ENCODE peak calls at places on chromosomes 3 and 15, in eight cellular contexts. I is sigmoid colon, V is AG09309, E is BJ, Q is Peyer's patch, P is right atrium auricular region, U is left lung, H is type B pancreatic cell. N is an unnamed sample.

GRCh38 chr15:62453356-62453755 is 288.3 kb upstream of the C2CD4B start:
- DNase-seq in H (no peak), V (no peak), P (no peak), I (no peak), U (no peak), Q (no peak), E (no peak), N (no peak)

GRCh38 chr15:82047493-82048446 is 2.0 kb upstream of the MEX3B start:
- DNase-seq in E (no peak), P (no peak), U (peak), V (no peak), I (no peak), H (no peak), Q (no peak), N (peak)

GRCh38 chr3:192830279-192831110 is 87.2 kb downstream of the MB21D2 start:
- DNase-seq in H (no peak), V (no peak), Q (no peak), E (no peak), I (no peak), U (no peak), P (no peak), N (no peak)

GRCh38 chr3:53796161-53796560 is 50.1 kb downstream of the CHDH start:
- DNase-seq in U (no peak), I (no peak), V (no peak), E (no peak), H (no peak), P (no peak), Q (no peak), N (no peak)

GRCh38 chr3:48140284-48140683 is 47.9 kb downstream of the CDC25A start:
- DNase-seq in E (no peak), I (no peak), P (no peak), H (no peak), Q (no peak), U (no peak), V (no peak), N (no peak)

GRCh38 chr3:42127226-42127625 is 36.1 kb downstream of the TRAK1 start:
- DNase-seq in H (no peak), P (no peak), U (no peak), I (no peak), E (no peak), V (no peak), Q (no peak), N (no peak)

GRCh38 chr3:71185733-71186455 is 397.6 kb downstream of the FOXP1 start:
- DNase-seq in I (no peak), Q (peak), U (no peak), P (no peak), E (no peak), H (no peak), V (no peak), N (no peak)

GRCh38 chr3:112568642-112569041 is 6.8 kb downstream of the SLC35A5 start:
- DNase-seq in V (no peak), E (no peak), I (no peak), Q (no peak), P (no peak), H (no peak), U (no peak), N (no peak)

GRCh38 chr3:183513046-183513706 is 42.3 kb downstream of the KLHL6 start:
- DNase-seq in E (no peak), Q (peak), P (no peak), I (no peak), U (peak), V (no peak), H (no peak), N (no peak)

GRCh38 chr3:42247576-42248027 is 18.4 kb downstream of the CCK start:
- DNase-seq in V (peak), E (no peak), P (no peak), I (no peak), Q (peak), H (no peak), U (no peak), N (peak)

GRCh38 chr15:28014623-28015200 is 84.4 kb downstream of the OCA2 start:
- DNase-seq in Q (no peak), P (no peak), H (no peak), I (no peak), E (no peak), U (no peak), V (no peak), N (no peak)

GRCh38 chr3:34938784-34939183 is 700.5 kb upstream of the ARPP21 start:
- DNase-seq in V (no peak), E (no peak), H (no peak), Q (no peak), P (no peak), I (no peak), U (no peak), N (no peak)

GRCh38 chr15:31336943-31337295 is 10.3 kb downstream of the KLF13 start:
- DNase-seq in P (no peak), H (no peak), E (no peak), I (no peak), U (peak), V (no peak), Q (no peak), N (no peak)

GRCh38 chr3:152826476-152826875 is 8.5 kb upstream of the P2RY1 start:
- DNase-seq in Q (no peak), H (no peak), V (no peak), I (no peak), P (no peak), E (no peak), U (no peak), N (no peak)

GRCh38 chr15:31494786-31495185 is 168.2 kb downstream of the KLF13 start:
- DNase-seq in P (peak), I (no peak), U (peak), V (no peak), E (no peak), H (peak), Q (no peak), N (no peak)

GRCh38 chr3:62562017-62562416 is 188.7 kb upstream of the FEZF2 start:
- DNase-seq in H (no peak), I (no peak), V (peak), U (no peak), Q (no peak), E (peak), P (no peak), N (peak)

GRCh38 chr15:77568960-77569646 is 63.6 kb downstream of the LINGO1 start:
- DNase-seq in P (peak), Q (no peak), V (no peak), E (no peak), I (no peak), U (no peak), H (no peak), N (no peak)

GRCh38 chr15:65926899-65927298 is 57.6 kb downstream of the RAB11A start:
- DNase-seq in Q (no peak), P (no peak), H (no peak), U (no peak), I (no peak), V (no peak), E (no peak), N (no peak)

GRCh38 chr15:60074181-60074885 is 70.2 kb downstream of the FOXB1 start:
- DNase-seq in Q (no peak), V (no peak), E (no peak), I (no peak), H (no peak), U (no peak), P (no peak), N (no peak)

GRCh38 chr15:40830884-40831283 is 2.4 kb upstream of the PPP1R14D start:
- DNase-seq in I (no peak), E (no peak), P (no peak), U (no peak), H (no peak), V (no peak), Q (no peak), N (no peak)

GRCh38 chr15:42955518-42955917 is 34.9 kb upstream of the TTBK2 start:
- DNase-seq in V (peak), U (no peak), P (no peak), E (peak), H (no peak), I (no peak), Q (no peak), N (peak)

GRCh38 chr3:154786724-154787123 is 293.4 kb upstream of the MME start:
- DNase-seq in E (no peak), I (no peak), Q (no peak), U (no peak), P (no peak), H (no peak), V (no peak), N (no peak)

GRCh38 chr3:186540444-186541226 is 3.5 kb downstream of the CRYGS start:
- DNase-seq in U (peak), P (peak), H (no peak), I (peak), E (peak), Q (peak), V (peak), N (peak)

GRCh38 chr3:116863842-116864626 is 154.5 kb downstream of the TUSC7 start:
- DNase-seq in H (no peak), U (no peak), I (no peak), P (no peak), Q (no peak), V (no peak), E (no peak), N (peak)

GRCh38 chr15:70582143-70582945 is 181.0 kb downstream of the UACA start:
- DNase-seq in Q (no peak), P (no peak), H (no peak), E (peak), I (no peak), V (no peak), U (no peak), N (peak)

GRCh38 chr3:73094951-73095350 is 33.5 kb downstream of the EBLN2 start:
- DNase-seq in I (no peak), Q (no peak), U (no peak), P (no peak), H (no peak), E (no peak), V (no peak), N (no peak)

GRCh38 chr3:126113733-126114132 is 29.8 kb upstream of the SLC41A3 start:
- DNase-seq in V (no peak), P (no peak), H (no peak), Q (peak), I (peak), U (no peak), E (no peak), N (no peak)

GRCh38 chr3:184562875-184563568 is 1.4 kb downstream of the EPHB3 start:
- DNase-seq in H (no peak), I (no peak), P (no peak), U (peak), Q (no peak), V (no peak), E (no peak), N (no peak)

GRCh38 chr15:31498329-31498728 is 171.7 kb downstream of the KLF13 start:
- DNase-seq in P (no peak), V (no peak), I (no peak), Q (no peak), U (no peak), E (no peak), H (no peak), N (no peak)

GRCh38 chr15:72368895-72369294 is 6.9 kb downstream of the HEXA start:
- DNase-seq in H (no peak), V (no peak), Q (peak), U (peak), P (peak), I (no peak), E (no peak), N (no peak)

GRCh38 chr3:135497979-135498378 is 467.5 kb upstream of the PPP2R3A start:
- DNase-seq in H (no peak), I (no peak), E (no peak), P (no peak), V (no peak), U (no peak), Q (no peak), N (no peak)

GRCh38 chr3:31875437-31875836 is 105.6 kb downstream of the OSBPL10 start:
- DNase-seq in I (no peak), H (no peak), U (no peak), V (no peak), E (no peak), P (no peak), Q (no peak), N (no peak)

GRCh38 chr3:71692139-71692538 is 33.1 kb downstream of the EIF4E3 start:
- DNase-seq in E (no peak), U (no peak), V (no peak), P (no peak), I (no peak), H (no peak), Q (no peak), N (no peak)

GRCh38 chr15:70775160-70775559 is 11.8 kb upstream of the UACA start:
- DNase-seq in I (no peak), P (no peak), H (no peak), U (no peak), Q (no peak), V (peak), E (peak), N (no peak)

GRCh38 chr15:76337739-76338554 is 1.4 kb downstream of the ISL2 start:
- DNase-seq in Q (no peak), P (no peak), U (no peak), V (no peak), H (no peak), E (no peak), I (no peak), N (no peak)

GRCh38 chr3:69869021-69869420 is 129.8 kb downstream of the MITF start:
- DNase-seq in U (no peak), E (no peak), V (no peak), P (no peak), I (no peak), H (no peak), Q (no peak), N (no peak)

GRCh38 chr3:57069471-57070010 is 9.1 kb downstream of the SPATA12 start:
- DNase-seq in I (no peak), E (no peak), Q (no peak), U (no peak), V (no peak), H (no peak), P (no peak), N (no peak)

GRCh38 chr3:127651516-127652172 is 21.1 kb upstream of the ABTB1 start:
- DNase-seq in P (no peak), H (no peak), Q (no peak), U (no peak), V (no peak), E (no peak), I (no peak), N (no peak)

GRCh38 chr15:99486371-99487336 is 79.1 kb upstream of the MEF2A start:
- DNase-seq in H (no peak), E (peak), P (peak), Q (peak), U (peak), V (peak), I (peak), N (no peak)

GRCh38 chr3:27184261-27184660 is 184.9 kb downstream of the NEK10 start:
- DNase-seq in P (no peak), H (no peak), V (no peak), E (no peak), I (no peak), U (no peak), Q (no peak), N (no peak)

GRCh38 chr3:27186013-27186412 is 183.2 kb downstream of the NEK10 start:
- DNase-seq in H (no peak), Q (no peak), V (no peak), P (no peak), E (no peak), U (no peak), I (no peak), N (no peak)

DNA sequence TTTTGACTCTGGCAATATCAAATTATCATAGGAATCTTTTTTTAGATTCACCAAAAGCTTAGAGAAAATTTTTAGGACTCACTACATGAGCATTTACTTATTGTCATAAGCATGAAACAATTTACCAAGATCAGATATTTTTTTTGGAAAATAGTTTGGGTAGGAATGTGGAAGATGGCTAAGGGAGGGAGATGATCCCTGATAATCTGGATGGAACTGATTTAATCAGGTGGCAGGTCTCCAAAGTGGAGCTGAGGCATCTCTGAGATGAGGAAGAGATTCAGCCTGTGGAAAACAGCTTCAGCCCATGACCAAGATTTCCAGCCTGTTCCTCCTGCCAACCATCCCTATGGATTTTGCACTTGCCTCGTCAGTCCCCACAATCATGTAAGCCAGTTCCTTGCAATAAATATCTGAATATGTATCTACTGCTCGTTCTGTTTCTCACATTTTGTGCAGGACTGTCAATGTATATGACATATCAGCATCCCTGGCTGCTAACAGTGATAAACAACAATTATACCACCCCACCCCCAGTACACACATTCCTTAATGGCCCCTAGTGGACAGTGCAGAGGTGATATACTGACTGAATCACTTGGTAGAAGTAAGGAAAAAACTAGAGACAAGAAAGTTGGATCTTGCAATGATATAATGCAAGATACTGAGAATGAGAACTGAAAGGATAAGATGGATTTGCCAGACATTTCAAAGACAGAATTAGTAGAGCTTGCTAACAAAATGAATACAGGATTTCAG is 183.8 kb downstream of the NEK10 start:
- DNase-seq in Q (no peak), I (no peak), V (no peak), P (no peak), U (no peak), H (no peak), E (no peak), N (no peak)
- TF ChIP-seq CTCF in Q (no peak), I (no peak), V (peak), P (no peak), U (no peak), H (no peak), E (no peak), N (no peak)

GRCh38 chr15:84819291-84819768 is 2.2 kb downstream of the ALPK3 start:
- DNase-seq in Q (no peak), V (no peak), I (no peak), H (no peak), E (no peak), U (no peak), P (no peak), N (no peak)
- TF ChIP-seq CTCF in Q (no peak), V (no peak), I (no peak), H (peak), E (no peak), U (no peak), P (no peak), N (no peak)

DNA sequence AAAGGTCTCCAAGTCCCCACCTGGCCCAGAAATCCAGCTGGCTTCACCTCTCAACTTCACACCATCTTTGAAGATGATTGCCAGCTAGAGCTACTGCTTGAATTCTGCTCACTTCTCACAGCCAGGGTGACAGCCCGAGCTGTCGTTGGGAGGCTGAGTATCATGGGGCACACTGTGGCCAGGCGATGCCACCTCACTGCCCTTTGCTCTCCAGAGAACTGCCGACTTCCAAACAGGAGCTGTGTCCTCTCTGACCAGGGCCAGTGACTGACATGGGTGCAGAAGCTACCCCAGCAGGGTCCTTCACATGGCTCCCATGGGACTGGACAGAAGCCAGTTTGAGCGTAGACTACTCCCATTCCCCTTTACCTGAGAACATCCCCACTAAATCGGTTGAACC is 254.0 kb downstream of the GABRB3 start:
- DNase-seq in P (no peak), Q (no peak), I (no peak), U (no peak), H (no peak), E (no peak), V (no peak), N (no peak)
- TF ChIP-seq CTCF in P (no peak), Q (no peak), I (no peak), U (no peak), H (no peak), E (no peak), V (no peak), N (no peak)

GRCh38 chr3:33438871-33439270 is 1.3 kb downstream of the UBP1 start:
- DNase-seq in I (no peak), P (no peak), E (no peak), Q (no peak), H (no peak), U (no peak), V (no peak), N (no peak)

GRCh38 chr3:33440328-33440577 is at the start of gene UBP1:
- DNase-seq in P (no peak), E (no peak), H (peak), Q (peak), I (no peak), U (no peak), V (no peak), N (no peak)

GRCh38 chr3:33440578-33441321 is 545 bp upstream of the UBP1 start:
- DNase-seq in P (peak), U (peak), Q (no peak), E (peak), H (peak), V (peak), I (peak), N (peak)

GRCh38 chr3:33438284-33438668 is 1.9 kb downstream of the UBP1 start:
- DNase-seq in Q (no peak), I (no peak), U (no peak), E (no peak), H (no peak), V (no peak), P (no peak), N (peak)

GRCh38 chr3:33439421-33440327 is 531 bp downstream of the UBP1 start:
- DNase-seq in H (peak), P (peak), U (peak), I (peak), V (no peak), Q (peak), E (no peak), N (no peak)
- TF ChIP-seq CTCF in H (peak), P (no peak), U (no peak), I (peak), V (peak), Q (peak), E (peak), N (no peak)

GRCh38 chr15:83278191-83278590 is 6.3 kb downstream of the BNC1 start:
- DNase-seq in P (no peak), H (no peak), Q (no peak), U (no peak), I (no peak), V (no peak), E (no peak), N (no peak)
- TF ChIP-seq CTCF in P (no peak), H (no peak), Q (no peak), U (no peak), I (no peak), V (no peak), E (no peak), N (no peak)

GRCh38 chr15:55515991-55516776 is 8.2 kb upstream of the DNAAF4 start:
- DNase-seq in V (no peak), U (no peak), P (no peak), Q (no peak), E (no peak), I (no peak), H (no peak), N (no peak)

GRCh38 chr15:55518009-55518408 is 10.0 kb upstream of the DNAAF4 start:
- DNase-seq in U (no peak), E (no peak), P (no peak), V (no peak), Q (no peak), I (no peak), H (no peak), N (no peak)

GRCh38 chr15:55522741-55523450 is 14.9 kb upstream of the DNAAF4 start:
- DNase-seq in U (no peak), E (no peak), H (no peak), I (no peak), Q (no peak), P (no peak), V (no peak), N (no peak)

GRCh38 chr15:55514414-55514850 is 6.4 kb upstream of the DNAAF4 start:
- DNase-seq in E (no peak), P (no peak), Q (no peak), I (no peak), U (peak), V (no peak), H (no peak), N (no peak)

GRCh38 chr15:55518641-55519040 is 10.6 kb upstream of the DNAAF4 start:
- DNase-seq in V (no peak), E (no peak), I (no peak), P (no peak), H (no peak), Q (no peak), U (no peak), N (no peak)
- TF ChIP-seq CTCF in V (peak), E (no peak), I (no peak), P (no peak), H (peak), Q (no peak), U (no peak), N (peak)

GRCh38 chr3:7285502-7285901 is 424.6 kb downstream of the GRM7 start:
- DNase-seq in V (no peak), U (no peak), H (no peak), E (no peak), Q (no peak), I (no peak), P (no peak), N (no peak)
- TF ChIP-seq CTCF in V (no peak), U (peak), H (no peak), E (no peak), Q (no peak), I (peak), P (no peak), N (no peak)

DNA sequence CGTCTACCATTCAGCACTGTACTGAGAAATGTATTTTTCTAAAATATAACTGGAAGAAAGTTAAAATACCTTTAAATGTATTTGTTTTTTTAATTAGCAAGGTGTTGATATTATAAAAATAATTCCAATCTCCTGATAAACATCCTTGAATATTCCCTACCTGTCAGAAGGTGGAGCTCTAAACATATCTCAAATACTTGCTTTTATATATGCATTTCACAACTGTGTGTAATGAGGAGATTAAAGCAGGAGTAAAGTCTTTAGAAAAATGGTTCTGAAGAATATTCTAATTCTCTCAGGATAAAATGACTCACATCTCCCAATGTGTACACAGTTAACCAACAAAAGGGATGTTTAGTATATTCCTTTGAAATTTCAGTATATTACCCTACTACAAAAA is 422.7 kb downstream of the PLCL2 start:
- DNase-seq in E (no peak), I (no peak), H (no peak), Q (no peak), U (no peak), V (no peak), P (no peak), N (no peak)
- TF ChIP-seq CTCF in E (no peak), I (no peak), H (no peak), Q (no peak), U (no peak), V (no peak), P (no peak), N (no peak)